ENCODE peak calls at places on chromosomes 13 and 19, in four cellular contexts. E is upper lobe of right lung, W is A549, C is psoas muscle. F is an unnamed sample.

GRCh38 chr19:4059931-4060620 is 6.6 kb downstream of the ZBTB7A start:
- DNase-seq in C (peak; percentile 84), E (peak; percentile 84), W (no peak), F (peak; percentile 70)

GRCh38 chr13:20340759-20341161 is 108.6 kb upstream of the GJB6 start:
- DNase-seq in C (peak; percentile 63), E (peak; percentile 82), W (no peak), F (no peak)

GRCh38 chr13:45015300-45015699 is 26.0 kb downstream of the GPALPP1 start:
- DNase-seq in E (no peak), W (no peak), C (no peak), F (no peak)

GRCh38 chr13:62626771-62627170 is 1211.1 kb upstream of the PCDH20 start:
- DNase-seq in E (no peak), W (peak; percentile 7), C (no peak), F (no peak)

GRCh38 chr19:588758-589692 is 656 bp upstream of the HCN2 start:
- DNase-seq in E (no peak), C (no peak), W (peak; percentile 64), F (no peak)

GRCh38 chr13:33644607-33645543 is 173.1 kb upstream of the RFC3 start:
- DNase-seq in E (no peak), C (peak; percentile 28), W (no peak), F (no peak)

GRCh38 chr19:33627962-33628839 is 6.4 kb downstream of the CHST8 start:
- DNase-seq in E (no peak), C (no peak), W (no peak), F (no peak)

GRCh38 chr19:56403261-56403660 is 871 bp upstream of the ZNF583 start:
- DNase-seq in C (no peak), W (no peak), E (no peak), F (no peak)

GRCh38 chr13:52701728-52702480 is 37.7 kb downstream of the CNMD start:
- DNase-seq in E (no peak), C (no peak), W (no peak), F (no peak)

GRCh38 chr19:30788105-30788765 is 416.1 kb downstream of the ZNF536 start:
- DNase-seq in W (no peak), E (no peak), C (no peak), F (no peak)

GRCh38 chr13:31918707-31919106 is 112.9 kb upstream of the FRY start:
- DNase-seq in W (no peak), E (no peak), C (no peak), F (no peak)

GRCh38 chr13:37127706-37128241 is 22.3 kb upstream of the CSNK1A1L start:
- DNase-seq in E (no peak), W (no peak), C (no peak), F (no peak)

DNA sequence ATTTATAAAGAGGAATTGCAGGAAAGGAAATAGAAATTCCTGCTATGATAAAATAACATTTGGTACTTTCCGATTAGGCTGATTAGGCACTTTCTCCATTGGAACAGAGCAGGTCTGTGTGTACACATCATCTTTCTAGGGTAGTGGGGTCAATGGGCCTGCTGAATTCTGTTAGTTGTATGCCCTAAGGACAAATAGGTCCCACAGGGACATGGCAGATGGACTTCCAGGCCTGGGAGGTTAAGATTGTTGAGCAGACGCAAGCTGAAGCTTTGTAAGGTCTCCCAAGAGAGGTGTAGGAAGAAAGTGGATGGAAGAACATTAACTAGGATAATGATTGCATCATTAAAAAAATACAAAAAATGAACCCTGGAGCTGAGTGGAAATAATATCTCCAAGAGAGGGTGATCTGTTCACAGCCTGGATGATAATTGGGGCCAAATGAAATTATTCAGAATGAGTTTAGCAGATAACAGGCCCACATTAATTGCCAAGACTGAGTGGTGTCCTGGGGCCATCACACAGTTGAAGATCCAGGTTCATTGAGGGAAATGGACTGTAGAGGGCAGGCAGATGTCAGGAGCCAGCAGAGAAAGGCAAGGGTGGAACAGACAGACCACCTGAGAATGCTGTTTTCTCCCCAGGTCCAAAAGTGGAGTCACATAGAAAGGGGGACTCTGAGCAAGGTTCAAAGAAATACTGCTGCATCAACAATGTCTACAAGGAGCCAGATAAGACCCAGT is 215.1 kb downstream of the DNAJC15 start:
- DNase-seq in C (no peak), W (no peak), E (no peak), F (no peak)
- H3K9me3 ChIP-seq in C (no peaks in the 10 kb centered on the region), W (no peaks in the 10 kb centered on the region), E (no peaks in the 10 kb centered on the region), F (no peaks in the 10 kb centered on the region)

GRCh38 chr19:15656467-15656866 is 15.8 kb downstream of the CYP4F3 start:
- DNase-seq in C (no peak), W (no peak), E (no peak), F (no peak)
- H3K9me3 ChIP-seq in C (no peaks in the 10 kb centered on the region), W (no peaks in the 10 kb centered on the region), E (no peaks in the 10 kb centered on the region), F (no peaks in the 10 kb centered on the region)

DNA sequence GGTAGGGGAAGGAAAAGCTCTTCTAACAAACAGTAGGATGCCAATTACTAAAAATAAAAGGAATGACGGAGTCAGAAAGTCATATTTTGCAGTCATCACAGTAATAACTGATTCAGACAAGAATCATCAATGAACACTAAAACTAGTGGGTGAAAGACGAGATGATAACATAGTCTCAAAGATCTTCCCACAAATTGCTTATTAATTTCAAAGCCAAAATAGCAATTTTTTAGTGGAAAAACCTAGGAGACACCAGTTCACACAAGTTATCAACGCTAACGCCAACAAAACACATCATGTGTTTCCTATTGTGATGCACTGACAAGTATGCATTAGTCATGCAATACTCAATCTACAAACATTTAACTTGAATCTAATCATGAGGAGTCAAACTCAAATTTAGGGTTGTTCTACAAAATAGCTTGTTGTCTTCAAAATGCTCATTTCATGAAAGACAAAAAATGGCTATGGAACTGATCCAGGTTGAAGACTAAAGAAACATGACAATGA is 18.6 kb downstream of the ZNF233 start:
- DNase-seq in E (no peak), C (no peak), W (no peak), F (no peak)
- H3K9me3 ChIP-seq in E (peaks cover 53% of the 10 kb centered on the region), C (peaks cover 84% of the 10 kb centered on the region), W (peaks cover 72% of the 10 kb centered on the region), F (no peaks in the 10 kb centered on the region)

DNA sequence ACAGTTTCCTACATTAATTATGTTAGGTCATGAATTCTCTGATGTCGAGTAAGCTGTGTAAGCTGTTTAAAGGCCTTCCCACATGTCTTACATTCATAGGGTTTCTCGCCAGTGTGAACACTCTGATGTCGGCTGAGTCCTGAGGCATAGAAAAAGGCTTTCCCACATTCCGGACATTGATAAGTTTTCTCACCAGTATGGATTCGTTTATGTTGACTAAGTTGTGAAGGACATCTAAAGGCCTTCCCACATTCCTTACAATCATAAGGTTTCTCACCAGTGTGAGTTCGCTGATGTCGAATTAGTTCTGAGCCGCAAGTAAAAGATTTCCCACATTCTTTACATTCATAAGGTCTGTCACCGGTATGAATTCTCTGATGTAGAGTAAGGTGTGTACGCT is 24.9 kb downstream of the ZNF850 start:
- DNase-seq in W (no peak), E (no peak), C (no peak), F (no peak)
- H3K9me3 ChIP-seq in W (peaks cover 99% of the 10 kb centered on the region), E (peaks cover 100% of the 10 kb centered on the region), C (peaks cover 99% of the 10 kb centered on the region), F (no peaks in the 10 kb centered on the region)

GRCh38 chr13:46232281-46232680 is 20.6 kb downstream of the LRRC63 start:
- DNase-seq in E (no peak), W (no peak), C (no peak), F (no peak)
- H3K9me3 ChIP-seq in E (peaks cover 12% of the 10 kb centered on the region), W (no peaks in the 10 kb centered on the region), C (peaks cover 24% of the 10 kb centered on the region), F (no peaks in the 10 kb centered on the region)